ENCODE peak calls at places on chromosomes 12 and 14, in eight cellular contexts. One of them, this sample, is unnamed.

GRCh38 chr12:31594681-31595080 is 3.7 kb upstream of the DENND5B start:
- DNase-seq in left colon: no peak
- DNase-seq in iPS DF 19.7: no peak
- DNase-seq in AG04449: peak
- DNase-seq in Daoy: no peak
- DNase-seq in activated T-cell treated with anti-CD3 and anti-CD28 coated beads, Interleukin-2, amount 50 U/mL, for 72 hours: no peak
- DNase-seq in aorta: no peak
- DNase-seq in activated CD4-positive, alpha-beta T cell treated with anti-CD3 and anti-CD28 coated beads for 24 hours: no peak
- DNase-seq in this sample: no peak

GRCh38 chr14:105135700-105136395 is 32.7 kb downstream of the JAG2 start:
- DNase-seq in left colon: no peak
- DNase-seq in iPS DF 19.7: no peak
- DNase-seq in AG04449: no peak
- DNase-seq in Daoy: no peak
- DNase-seq in activated T-cell treated with anti-CD3 and anti-CD28 coated beads, Interleukin-2, amount 50 U/mL, for 72 hours: no peak
- DNase-seq in aorta: no peak
- DNase-seq in activated CD4-positive, alpha-beta T cell treated with anti-CD3 and anti-CD28 coated beads for 24 hours: no peak
- DNase-seq in this sample: no peak

GRCh38 chr14:55701638-55702037 is 121.6 kb downstream of the KTN1 start:
- DNase-seq in left colon: no peak
- DNase-seq in iPS DF 19.7: no peak
- DNase-seq in AG04449: no peak
- DNase-seq in Daoy: peak
- DNase-seq in activated T-cell treated with anti-CD3 and anti-CD28 coated beads, Interleukin-2, amount 50 U/mL, for 72 hours: no peak
- DNase-seq in aorta: no peak
- DNase-seq in activated CD4-positive, alpha-beta T cell treated with anti-CD3 and anti-CD28 coated beads for 24 hours: no peak
- DNase-seq in this sample: no peak

GRCh38 chr14:34081576-34082136 is 130.8 kb upstream of the EGLN3 start:
- DNase-seq in left colon: no peak
- DNase-seq in iPS DF 19.7: no peak
- DNase-seq in AG04449: no peak
- DNase-seq in Daoy: peak
- DNase-seq in activated T-cell treated with anti-CD3 and anti-CD28 coated beads, Interleukin-2, amount 50 U/mL, for 72 hours: no peak
- DNase-seq in aorta: no peak
- DNase-seq in activated CD4-positive, alpha-beta T cell treated with anti-CD3 and anti-CD28 coated beads for 24 hours: no peak
- DNase-seq in this sample: peak

GRCh38 chr12:121711925-121712461 is 559 bp upstream of the TMEM120B start:
- DNase-seq in left colon: peak
- DNase-seq in iPS DF 19.7: no peak
- DNase-seq in AG04449: no peak
- DNase-seq in Daoy: peak
- DNase-seq in activated T-cell treated with anti-CD3 and anti-CD28 coated beads, Interleukin-2, amount 50 U/mL, for 72 hours: peak
- DNase-seq in aorta: peak
- DNase-seq in activated CD4-positive, alpha-beta T cell treated with anti-CD3 and anti-CD28 coated beads for 24 hours: no peak
- DNase-seq in this sample: peak

GRCh38 chr14:52012635-52013034 is 23.3 kb downstream of the RTRAF start:
- DNase-seq in left colon: no peak
- DNase-seq in iPS DF 19.7: no peak
- DNase-seq in AG04449: no peak
- DNase-seq in Daoy: peak
- DNase-seq in activated T-cell treated with anti-CD3 and anti-CD28 coated beads, Interleukin-2, amount 50 U/mL, for 72 hours: no peak
- DNase-seq in aorta: no peak
- DNase-seq in activated CD4-positive, alpha-beta T cell treated with anti-CD3 and anti-CD28 coated beads for 24 hours: no peak
- DNase-seq in this sample: no peak

GRCh38 chr12:41940571-41940970 is 204.1 kb downstream of the GXYLT1 start:
- DNase-seq in left colon: no peak
- DNase-seq in iPS DF 19.7: no peak
- DNase-seq in AG04449: no peak
- DNase-seq in Daoy: no peak
- DNase-seq in activated T-cell treated with anti-CD3 and anti-CD28 coated beads, Interleukin-2, amount 50 U/mL, for 72 hours: no peak
- DNase-seq in aorta: no peak
- DNase-seq in activated CD4-positive, alpha-beta T cell treated with anti-CD3 and anti-CD28 coated beads for 24 hours: no peak
- DNase-seq in this sample: no peak

GRCh38 chr12:12734561-12735071 is 17.4 kb downstream of the CDKN1B start:
- DNase-seq in left colon: no peak
- DNase-seq in iPS DF 19.7: no peak
- DNase-seq in AG04449: no peak
- DNase-seq in Daoy: no peak
- DNase-seq in activated T-cell treated with anti-CD3 and anti-CD28 coated beads, Interleukin-2, amount 50 U/mL, for 72 hours: no peak
- DNase-seq in aorta: no peak
- DNase-seq in activated CD4-positive, alpha-beta T cell treated with anti-CD3 and anti-CD28 coated beads for 24 hours: no peak
- DNase-seq in this sample: no peak

GRCh38 chr12:574475-575128 is 88.6 kb downstream of the NINJ2 start:
- DNase-seq in left colon: no peak
- DNase-seq in iPS DF 19.7: no peak
- DNase-seq in AG04449: no peak
- DNase-seq in Daoy: peak
- DNase-seq in activated T-cell treated with anti-CD3 and anti-CD28 coated beads, Interleukin-2, amount 50 U/mL, for 72 hours: no peak
- DNase-seq in aorta: no peak
- DNase-seq in activated CD4-positive, alpha-beta T cell treated with anti-CD3 and anti-CD28 coated beads for 24 hours: no peak
- DNase-seq in this sample: no peak

GRCh38 chr12:132447731-132448452 is 42.1 kb upstream of the FBRSL1 start:
- DNase-seq in left colon: no peak
- DNase-seq in iPS DF 19.7: no peak
- DNase-seq in AG04449: no peak
- DNase-seq in Daoy: no peak
- DNase-seq in activated T-cell treated with anti-CD3 and anti-CD28 coated beads, Interleukin-2, amount 50 U/mL, for 72 hours: no peak
- DNase-seq in aorta: no peak
- DNase-seq in activated CD4-positive, alpha-beta T cell treated with anti-CD3 and anti-CD28 coated beads for 24 hours: no peak
- DNase-seq in this sample: no peak

GRCh38 chr12:58967551-58967950 is 47.2 kb upstream of the LRIG3 start:
- DNase-seq in left colon: no peak
- DNase-seq in iPS DF 19.7: no peak
- DNase-seq in AG04449: no peak
- DNase-seq in Daoy: peak
- DNase-seq in activated T-cell treated with anti-CD3 and anti-CD28 coated beads, Interleukin-2, amount 50 U/mL, for 72 hours: no peak
- DNase-seq in aorta: no peak
- DNase-seq in activated CD4-positive, alpha-beta T cell treated with anti-CD3 and anti-CD28 coated beads for 24 hours: no peak
- DNase-seq in this sample: no peak

GRCh38 chr14:105168496-105168978 is at the start of gene JAG2:
- DNase-seq in left colon: no peak
- DNase-seq in iPS DF 19.7: no peak
- DNase-seq in AG04449: no peak
- DNase-seq in Daoy: peak
- DNase-seq in activated T-cell treated with anti-CD3 and anti-CD28 coated beads, Interleukin-2, amount 50 U/mL, for 72 hours: peak
- DNase-seq in aorta: no peak
- DNase-seq in activated CD4-positive, alpha-beta T cell treated with anti-CD3 and anti-CD28 coated beads for 24 hours: peak
- DNase-seq in this sample: peak

GRCh38 chr12:51683763-51684357 is 92.8 kb downstream of the SCN8A start:
- DNase-seq in left colon: no peak
- DNase-seq in iPS DF 19.7: no peak
- DNase-seq in AG04449: no peak
- DNase-seq in Daoy: peak
- DNase-seq in activated T-cell treated with anti-CD3 and anti-CD28 coated beads, Interleukin-2, amount 50 U/mL, for 72 hours: no peak
- DNase-seq in aorta: no peak
- DNase-seq in activated CD4-positive, alpha-beta T cell treated with anti-CD3 and anti-CD28 coated beads for 24 hours: no peak
- DNase-seq in this sample: peak

GRCh38 chr12:45259732-45260480 is 44.0 kb downstream of the ANO6 start:
- DNase-seq in left colon: no peak
- DNase-seq in iPS DF 19.7: no peak
- DNase-seq in AG04449: no peak
- DNase-seq in Daoy: no peak
- DNase-seq in activated T-cell treated with anti-CD3 and anti-CD28 coated beads, Interleukin-2, amount 50 U/mL, for 72 hours: no peak
- DNase-seq in aorta: no peak
- DNase-seq in activated CD4-positive, alpha-beta T cell treated with anti-CD3 and anti-CD28 coated beads for 24 hours: no peak
- DNase-seq in this sample: peak

GRCh38 chr14:61033024-61033423 is 52.0 kb downstream of the SLC38A6 start:
- DNase-seq in left colon: no peak
- DNase-seq in iPS DF 19.7: no peak
- DNase-seq in AG04449: no peak
- DNase-seq in Daoy: no peak
- DNase-seq in activated T-cell treated with anti-CD3 and anti-CD28 coated beads, Interleukin-2, amount 50 U/mL, for 72 hours: no peak
- DNase-seq in aorta: no peak
- DNase-seq in activated CD4-positive, alpha-beta T cell treated with anti-CD3 and anti-CD28 coated beads for 24 hours: no peak
- DNase-seq in this sample: no peak

This sample was measured in A673.